ENCODE peak calls at places on chromosomes 5 and 9, in four cellular contexts. D is HFF-Myc, T is gastrocnemius medialis, H is GM06990. F is an unnamed sample.

GRCh38 chr9:136936645-136937170 is 7.8 kb downstream of the FBXW5 start:
- DNase-seq in H (no peak), D (no peak), T (no peak), F (no peak)

GRCh38 chr9:85237478-85237877 is 504.3 kb downstream of the AGTPBP1 start:
- DNase-seq in D (no peak), T (no peak), H (no peak), F (no peak)

GRCh38 chr9:28770226-28770625 is 1196.9 kb upstream of the C9orf72 start:
- DNase-seq in T (no peak), H (no peak), D (no peak), F (no peak)

GRCh38 chr5:32302822-32303754 is 9.7 kb downstream of the MTMR12 start:
- DNase-seq in T (no peak), D (no peak), H (no peak), F (no peak)

GRCh38 chr9:116566677-116567488 is 120.2 kb upstream of the TRIM32 start:
- DNase-seq in T (no peak), H (no peak), D (no peak), F (no peak)

GRCh38 chr9:85745203-85745602 is 3.4 kb upstream of the AGTPBP1 start:
- DNase-seq in T (no peak), H (no peak), D (no peak), F (no peak)

GRCh38 chr9:6184749-6185645 is 30.6 kb upstream of the IL33 start:
- DNase-seq in D (no peak), T (no peak), H (peak; percentile 50), F (peak; percentile 58)

GRCh38 chr5:172496671-172497371 is 42.5 kb upstream of the SH3PXD2B start:
- DNase-seq in D (no peak), T (no peak), H (no peak), F (no peak)

GRCh38 chr5:142323480-142324376 is 1.1 kb downstream of the SPRY4 start:
- DNase-seq in T (no peak), H (no peak), D (no peak), F (no peak)

GRCh38 chr5:34621280-34622045 is 34.7 kb upstream of the RAI14 start:
- DNase-seq in T (no peak), D (no peak), H (no peak), F (no peak)

GRCh38 chr5:84403773-84404172 is 19.1 kb upstream of the EDIL3 start:
- DNase-seq in T (no peak), H (no peak), D (peak; percentile 9), F (peak; percentile 67)

GRCh38 chr5:134451618-134452505 is 40.2 kb upstream of the CDKN2AIPNL start:
- DNase-seq in D (no peak), T (peak; percentile 69), H (no peak), F (no peak)

DNA sequence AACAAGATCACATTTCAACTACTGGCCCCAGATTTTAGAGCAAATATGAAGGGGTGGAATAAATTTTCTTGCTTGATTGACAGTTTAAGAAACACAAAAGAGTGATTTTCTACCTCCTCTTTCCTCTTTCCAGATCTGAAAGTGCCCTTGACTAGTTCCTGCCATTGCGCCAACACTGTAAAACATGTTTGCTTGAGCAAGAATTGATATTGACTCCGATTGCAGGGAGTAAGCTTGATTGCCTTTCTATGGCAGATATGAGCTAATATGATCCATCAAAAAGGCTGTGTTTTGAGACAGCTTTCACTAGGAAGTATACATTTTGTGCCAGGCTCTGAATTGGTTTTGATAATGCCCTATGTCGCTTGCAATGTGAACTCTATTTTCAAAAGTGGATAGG is 508.8 kb downstream of the SEMA5A start:
- DNase-seq in H (no peak), D (no peak), T (no peak), F (no peak)
- TF ChIP-seq CTCF in H (no peak), D (no peak), T (no peak), F (no peak)

GRCh38 chr5:6632931-6633468 is at the start of the genes NSUN2 and SRD5A1:
- DNase-seq in D (peak; percentile 55), H (peak; percentile 96), T (peak; percentile 78), F (peak; percentile 54)

GRCh38 chr5:6634327-6634713 is 1.1 kb downstream of the SRD5A1 start:
- DNase-seq in T (no peak), H (peak; percentile 12), D (no peak), F (no peak)

GRCh38 chr5:6633469-6634326 is 458 bp downstream of the SRD5A1 start:
- DNase-seq in T (no peak), D (no peak), H (no peak), F (no peak)

GRCh38 chr5:6632324-6632930 is 417 bp downstream of the NSUN2 start:
- DNase-seq in D (no peak), T (no peak), H (no peak), F (no peak)

GRCh38 chr5:6631441-6631840 is 1.4 kb downstream of the NSUN2 start:
- DNase-seq in D (no peak), H (no peak), T (no peak), F (no peak)
- H3K4me3 ChIP-seq in D (peak overlapping the region; percentile 98), H (peak overlapping the region; percentile 97), T (peak overlapping the region; percentile 83), F (peak overlapping the region; percentile 92)

GRCh38 chr5:76746677-76747076 is 30.8 kb downstream of the F2R start:
- DNase-seq in D (no peak), H (no peak), T (no peak), F (no peak)
- TF ChIP-seq CTCF in D (no peak), H (peak; percentile 11), T (no peak), F (peak; percentile 16)

GRCh38 chr5:153537225-153537624 is 46.8 kb downstream of the GRIA1 start:
- DNase-seq in T (no peak), D (no peak), H (no peak), F (no peak)
- H3K4me3 ChIP-seq in T (no peak overlapping the region), D (no peak overlapping the region), H (no peak overlapping the region), F (no peak overlapping the region)

GRCh38 chr9:89225587-89225986 is 47.0 kb upstream of the SHC3 start:
- DNase-seq in H (no peak), D (no peak), T (no peak), F (no peak)
- TF ChIP-seq CTCF in H (no peak), D (no peak), T (no peak), F (peak; percentile 43)

GRCh38 chr5:122182491-122182921 is 53.2 kb downstream of the ZNF474 start:
- DNase-seq in T (no peak), D (no peak), H (no peak), F (peak; percentile 90)
- H3K4me3 ChIP-seq in T (no peak overlapping the region), D (peak overlapping the region; percentile 13), H (no peak overlapping the region), F (peak overlapping the region; percentile 22)

GRCh38 chr9:106286249-106286648 is 576.7 kb upstream of the ZNF462 start:
- DNase-seq in H (no peak), T (no peak), D (no peak), F (no peak)
- TF ChIP-seq CTCF in H (peak; percentile 13), T (no peak), D (peak; percentile 46), F (peak; percentile 44)

GRCh38 chr5:78907255-78907886 is 77.7 kb downstream of the ARSB start:
- DNase-seq in H (no peak), T (peak; percentile 31), D (peak; percentile 87), F (no peak)
- H3K4me3 ChIP-seq in H (no peak overlapping the region), T (peak overlapping the region; percentile 26), D (peak overlapping the region; percentile 16), F (no peak overlapping the region)